ENCODE peak calls at places on chromosomes 16 and 17, in four cellular contexts. One of them, this sample, is unnamed.

GRCh38 chr16:29745126-29745852 is 501 bp downstream of the C16orf54 start:
- DNase-seq in Peyer's patch: peak
- DNase-seq in heart left ventricle: no peak
- DNase-seq in stomach: no peak
- DNase-seq in this sample: no peak

GRCh38 chr16:58937661-58938060 is 203.5 kb upstream of the GOT2 start:
- DNase-seq in Peyer's patch: no peak
- DNase-seq in heart left ventricle: no peak
- DNase-seq in stomach: no peak
- DNase-seq in this sample: no peak

GRCh38 chr17:61002316-61002736 is 324.7 kb downstream of the BCAS3 start:
- DNase-seq in Peyer's patch: no peak
- DNase-seq in heart left ventricle: no peak
- DNase-seq in stomach: no peak
- DNase-seq in this sample: no peak

GRCh38 chr17:35240861-35241260 is 2.0 kb upstream of the SLFN5 start:
- DNase-seq in Peyer's patch: no peak
- DNase-seq in heart left ventricle: no peak
- DNase-seq in stomach: no peak
- DNase-seq in this sample: no peak

GRCh38 chr17:54903375-54903774 is 2.7 kb downstream of the TOM1L1 start:
- DNase-seq in Peyer's patch: peak
- DNase-seq in heart left ventricle: peak
- DNase-seq in stomach: peak
- DNase-seq in this sample: no peak

GRCh38 chr16:17471745-17472075 is 950 bp upstream of the XYLT1 start:
- DNase-seq in Peyer's patch: no peak
- DNase-seq in heart left ventricle: no peak
- DNase-seq in stomach: no peak
- DNase-seq in this sample: no peak

GRCh38 chr17:65005858-65006257 is 50.7 kb downstream of the GNA13 start:
- DNase-seq in Peyer's patch: no peak
- DNase-seq in heart left ventricle: no peak
- DNase-seq in stomach: no peak
- DNase-seq in this sample: no peak

GRCh38 chr16:66603537-66604375 is 748 bp upstream of the CMTM3 start:
- DNase-seq in Peyer's patch: peak
- DNase-seq in heart left ventricle: no peak
- DNase-seq in stomach: peak
- DNase-seq in this sample: peak

GRCh38 chr16:58459344-58460218 is 40.4 kb upstream of the NDRG4 start:
- DNase-seq in Peyer's patch: no peak
- DNase-seq in heart left ventricle: no peak
- DNase-seq in stomach: no peak
- DNase-seq in this sample: peak

GRCh38 chr16:31460582-31461002 is 1.3 kb downstream of the ARMC5 start:
- DNase-seq in Peyer's patch: peak
- DNase-seq in heart left ventricle: no peak
- DNase-seq in stomach: no peak
- DNase-seq in this sample: no peak

GRCh38 chr17:80455328-80455710 is 21.1 kb downstream of the NPTX1 start:
- DNase-seq in Peyer's patch: no peak
- DNase-seq in heart left ventricle: peak
- DNase-seq in stomach: peak
- DNase-seq in this sample: no peak

GRCh38 chr16:8632675-8633182 is 11.2 kb downstream of the METTL22 start:
- DNase-seq in Peyer's patch: no peak
- DNase-seq in heart left ventricle: no peak
- DNase-seq in stomach: no peak
- DNase-seq in this sample: peak

GRCh38 chr17:82985436-82985820 is 94.0 kb upstream of the METRNL start:
- DNase-seq in Peyer's patch: no peak
- DNase-seq in heart left ventricle: no peak
- DNase-seq in stomach: no peak
- DNase-seq in this sample: no peak

GRCh38 chr17:21041753-21042433 is 918 bp downstream of the USP22 start:
- DNase-seq in Peyer's patch: peak
- DNase-seq in heart left ventricle: peak
- DNase-seq in stomach: peak
- DNase-seq in this sample: peak

GRCh38 chr17:19787733-19788357 is 39.7 kb upstream of the ALDH3A1 start:
- DNase-seq in Peyer's patch: no peak
- DNase-seq in heart left ventricle: no peak
- DNase-seq in stomach: no peak
- DNase-seq in this sample: no peak

GRCh38 chr16:10951016-10951415 is 6.7 kb downstream of the CLEC16A start:
- DNase-seq in Peyer's patch: no peak
- DNase-seq in heart left ventricle: no peak
- DNase-seq in stomach: no peak
- DNase-seq in this sample: no peak

GRCh38 chr16:73717266-73718057 is 579.2 kb upstream of the PSMD7 start:
- DNase-seq in Peyer's patch: no peak
- DNase-seq in heart left ventricle: no peak
- DNase-seq in stomach: no peak
- DNase-seq in this sample: no peak

GRCh38 chr16:13136896-13137295 is 235.5 kb downstream of the SHISA9 start:
- DNase-seq in Peyer's patch: no peak
- DNase-seq in heart left ventricle: no peak
- DNase-seq in stomach: no peak
- DNase-seq in this sample: no peak

GRCh38 chr16:84661418-84662060 is 13.2 kb downstream of the KLHL36 start:
- DNase-seq in Peyer's patch: no peak
- DNase-seq in heart left ventricle: no peak
- DNase-seq in stomach: no peak
- DNase-seq in this sample: no peak

GRCh38 chr17:2238432-2239169 is 65.0 kb downstream of the SMG6 start:
- DNase-seq in Peyer's patch: no peak
- DNase-seq in heart left ventricle: no peak
- DNase-seq in stomach: no peak
- DNase-seq in this sample: peak

GRCh38 chr17:12395733-12396354 is 269.8 kb upstream of the MYOCD start:
- DNase-seq in Peyer's patch: no peak
- DNase-seq in heart left ventricle: no peak
- DNase-seq in stomach: peak
- DNase-seq in this sample: no peak

DNA sequence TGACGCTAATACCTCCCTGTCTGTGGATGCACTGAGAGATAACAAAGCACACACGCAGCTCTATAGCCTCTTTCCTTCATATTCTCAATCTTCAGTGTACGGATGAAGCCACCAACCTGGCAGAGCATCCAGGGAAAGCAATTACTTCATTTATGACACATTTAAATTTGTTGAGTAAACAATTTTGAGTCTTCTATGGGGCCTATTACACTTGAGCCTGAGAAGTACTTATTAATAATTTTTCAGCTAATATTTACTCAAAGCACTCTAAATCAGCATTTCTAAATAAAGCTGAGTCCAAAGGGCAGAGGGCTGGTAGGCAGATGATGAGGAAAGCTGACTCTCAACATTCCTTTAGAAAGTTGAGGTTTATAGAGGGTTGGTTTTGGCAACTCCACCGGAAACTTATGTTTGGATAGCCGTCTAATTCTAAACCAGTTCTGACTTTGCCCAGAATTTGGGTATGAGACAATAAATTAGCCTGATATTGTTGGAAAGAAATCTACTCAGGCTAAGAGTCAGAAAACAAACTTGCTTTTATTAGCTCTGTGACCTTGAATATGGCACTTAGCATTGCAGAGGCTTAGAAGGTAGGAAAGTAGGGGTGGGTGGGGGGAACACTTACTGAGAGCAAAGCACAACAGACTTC is 643.5 kb downstream of the CDH11 start:
- DNase-seq in Peyer's patch: no peak
- DNase-seq in heart left ventricle: no peak
- DNase-seq in stomach: no peak
- DNase-seq in this sample: no peak
- H3K4me3 ChIP-seq in Peyer's patch: no peak
- H3K4me3 ChIP-seq in heart left ventricle: no peak
- H3K4me3 ChIP-seq in stomach: no peak
- H3K4me3 ChIP-seq in this sample: no peak

GRCh38 chr17:4074831-4075495 is 67.9 kb downstream of the ZZEF1 start:
- DNase-seq in Peyer's patch: no peak
- DNase-seq in heart left ventricle: no peak
- DNase-seq in stomach: no peak
- DNase-seq in this sample: no peak

GRCh38 chr17:4072487-4073157 is 70.2 kb downstream of the ZZEF1 start:
- DNase-seq in Peyer's patch: no peak
- DNase-seq in heart left ventricle: no peak
- DNase-seq in stomach: no peak
- DNase-seq in this sample: no peak

GRCh38 chr17:4068918-4069317 is 73.9 kb downstream of the ZZEF1 start:
- DNase-seq in Peyer's patch: no peak
- DNase-seq in heart left ventricle: no peak
- DNase-seq in stomach: no peak
- DNase-seq in this sample: no peak

GRCh38 chr17:4073983-4074830 is 68.6 kb downstream of the ZZEF1 start:
- DNase-seq in Peyer's patch: peak
- DNase-seq in heart left ventricle: no peak
- DNase-seq in stomach: peak
- DNase-seq in this sample: no peak
- TF ChIP-seq POLR2A in Peyer's patch: no peak
- TF ChIP-seq POLR2A in heart left ventricle: no peak
- TF ChIP-seq POLR2A in stomach: no peak
- TF ChIP-seq POLR2A in this sample: no peak

GRCh38 chr17:77410470-77410869 is 269.7 kb downstream of the SEC14L1 start:
- DNase-seq in Peyer's patch: no peak
- DNase-seq in heart left ventricle: no peak
- DNase-seq in stomach: no peak
- DNase-seq in this sample: no peak
- H3K4me3 ChIP-seq in Peyer's patch: no peak
- H3K4me3 ChIP-seq in heart left ventricle: no peak
- H3K4me3 ChIP-seq in stomach: no peak
- H3K4me3 ChIP-seq in this sample: no peak

GRCh38 chr16:397736-398332 is 835 bp downstream of the NME4 start:
- DNase-seq in Peyer's patch: peak
- DNase-seq in heart left ventricle: no peak
- DNase-seq in stomach: peak
- DNase-seq in this sample: peak

GRCh38 chr16:397135-397661 is at the start of gene NME4:
- DNase-seq in Peyer's patch: no peak
- DNase-seq in heart left ventricle: no peak
- DNase-seq in stomach: no peak
- DNase-seq in this sample: no peak

GRCh38 chr16:400061-400540 is 1.6 kb upstream of the DECR2 start:
- DNase-seq in Peyer's patch: no peak
- DNase-seq in heart left ventricle: no peak
- DNase-seq in stomach: no peak
- DNase-seq in this sample: no peak

GRCh38 chr16:399278-400019 is 2.2 kb upstream of the DECR2 start:
- DNase-seq in Peyer's patch: no peak
- DNase-seq in heart left ventricle: no peak
- DNase-seq in stomach: no peak
- DNase-seq in this sample: no peak

DNA sequence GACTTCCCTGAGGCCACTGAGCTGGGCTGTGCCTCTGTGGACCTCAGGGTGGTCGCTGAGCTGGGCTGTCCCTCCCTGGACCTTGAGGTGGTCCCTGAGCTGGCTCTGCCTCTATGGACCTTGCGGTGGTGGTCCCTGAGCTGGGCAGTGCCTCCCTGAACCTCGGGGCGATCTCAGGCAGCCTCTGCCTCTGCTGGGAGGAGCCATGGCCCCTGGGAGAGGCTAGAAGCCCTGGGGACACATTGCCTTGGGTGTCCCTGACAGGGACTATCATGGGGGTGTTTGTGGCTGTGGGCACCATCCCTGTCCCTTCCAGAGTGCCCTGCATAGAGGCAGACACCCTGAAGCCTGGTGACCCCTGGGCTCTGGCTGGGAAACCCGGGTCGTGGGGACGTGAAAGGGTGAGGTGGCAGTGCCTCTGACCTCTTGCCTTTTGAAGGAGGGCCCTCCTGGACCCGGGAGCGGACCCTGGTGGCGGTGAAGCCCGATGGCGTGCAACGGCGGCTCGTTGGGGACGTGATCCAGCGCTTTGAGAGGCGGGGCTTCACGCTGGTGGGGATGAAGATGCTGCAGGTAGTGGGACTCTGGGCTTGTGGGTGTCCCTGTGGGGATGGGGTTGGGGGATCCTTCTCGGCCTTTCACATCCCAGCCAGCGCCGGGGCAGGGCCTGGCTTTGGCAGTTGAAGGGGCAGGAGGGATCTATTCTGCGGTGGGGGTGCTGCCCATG is 1.7 kb downstream of the NME4 start:
- DNase-seq in Peyer's patch: no peak
- DNase-seq in heart left ventricle: no peak
- DNase-seq in stomach: no peak
- DNase-seq in this sample: no peak
- TF ChIP-seq POLR2A in Peyer's patch: no peak
- TF ChIP-seq POLR2A in heart left ventricle: no peak
- TF ChIP-seq POLR2A in stomach: no peak
- TF ChIP-seq POLR2A in this sample: no peak

GRCh38 chr16:2690852-2691251 is 8.5 kb downstream of the KCTD5 start:
- DNase-seq in Peyer's patch: no peak
- DNase-seq in heart left ventricle: peak
- DNase-seq in stomach: no peak
- DNase-seq in this sample: no peak
- H3K4me3 ChIP-seq in Peyer's patch: no peak
- H3K4me3 ChIP-seq in heart left ventricle: no peak
- H3K4me3 ChIP-seq in stomach: no peak
- H3K4me3 ChIP-seq in this sample: no peak

DNA sequence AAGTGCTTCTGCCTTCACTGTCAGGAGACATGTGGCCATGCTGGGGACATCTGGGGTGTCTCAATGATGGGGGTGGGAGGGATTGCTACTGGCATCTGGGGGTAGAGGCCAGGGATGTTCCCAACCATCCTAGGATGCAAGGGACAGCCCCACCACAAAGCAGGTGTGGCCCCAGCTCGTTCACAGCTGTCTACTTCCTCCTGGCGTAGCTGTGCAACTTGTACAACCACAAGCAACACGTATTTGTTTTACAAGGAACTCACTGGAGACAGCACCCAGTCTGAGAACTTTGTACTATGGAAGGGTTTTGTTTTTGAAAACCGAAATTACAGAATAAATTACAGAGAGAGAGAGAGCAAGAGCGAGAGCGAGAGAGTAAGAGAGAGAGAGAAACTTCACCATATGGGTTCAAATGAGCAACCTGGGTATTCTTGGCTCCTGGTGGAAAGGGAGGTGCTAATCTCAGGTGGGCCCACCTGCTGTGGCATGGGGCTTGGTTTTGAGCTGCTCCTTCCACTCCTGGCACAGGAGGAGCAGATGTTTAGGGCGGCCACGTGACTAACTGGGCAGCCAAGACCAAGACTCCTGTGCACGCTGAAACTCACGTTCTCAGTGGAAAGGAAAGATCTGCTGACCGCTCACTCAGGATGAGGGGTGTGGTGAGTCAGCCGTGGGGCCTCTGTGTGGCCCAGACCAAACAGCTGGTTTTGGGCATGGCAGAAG is 17.5 kb upstream of the TNFRSF13B start:
- DNase-seq in Peyer's patch: peak
- DNase-seq in heart left ventricle: no peak
- DNase-seq in stomach: no peak
- DNase-seq in this sample: peak
- TF ChIP-seq POLR2A in Peyer's patch: no peak
- TF ChIP-seq POLR2A in heart left ventricle: no peak
- TF ChIP-seq POLR2A in stomach: no peak
- TF ChIP-seq POLR2A in this sample: no peak

GRCh38 chr16:87806246-87806607 is 40.4 kb upstream of the KLHDC4 start:
- DNase-seq in Peyer's patch: no peak
- DNase-seq in heart left ventricle: no peak
- DNase-seq in stomach: peak
- DNase-seq in this sample: no peak
- H3K4me3 ChIP-seq in Peyer's patch: peak
- H3K4me3 ChIP-seq in heart left ventricle: peak
- H3K4me3 ChIP-seq in stomach: peak
- H3K4me3 ChIP-seq in this sample: no peak

GRCh38 chr17:71809537-71809936 is 311.3 kb upstream of the SOX9 start:
- DNase-seq in Peyer's patch: no peak
- DNase-seq in heart left ventricle: no peak
- DNase-seq in stomach: no peak
- DNase-seq in this sample: no peak
- TF ChIP-seq POLR2A in Peyer's patch: no peak
- TF ChIP-seq POLR2A in heart left ventricle: no peak
- TF ChIP-seq POLR2A in stomach: no peak
- TF ChIP-seq POLR2A in this sample: no peak

This sample was measured in lower leg skin.